ENCODE peak calls at places on chromosomes 6 and 20, in six cellular contexts. D is T-helper 22 cell, K is activated gamma-delta T cell treated with Interleukin-2 at 50 U/mL for 16 hours, Q is type B pancreatic cell, Y is right atrium auricular region, T is GM04504. F is an unnamed sample.

GRCh38 chr6:161127071-161127740 is 135.6 kb downstream of the MAP3K4 start:
- DNase-seq in Q (no peak), T (no peak), Y (no peak), D (no peak), K (no peak), F (no peak)

GRCh38 chr6:126055449-126055848 is 69.1 kb downstream of the TRMT11 start:
- DNase-seq in Q (no peak), Y (no peak), K (no peak), T (no peak), D (no peak), F (no peak)

GRCh38 chr6:125872259-125872921 is 81.6 kb downstream of the NCOA7 start:
- DNase-seq in Y (no peak), K (no peak), T (no peak), D (no peak), Q (no peak), F (no peak)

GRCh38 chr6:132937466-132937906 is 123.1 kb downstream of the RPS12 start:
- DNase-seq in K (no peak), D (no peak), Y (no peak), Q (no peak), T (no peak), F (no peak)

GRCh38 chr6:9761220-9761619 is 653.7 kb downstream of the TFAP2A start:
- DNase-seq in Q (no peak), K (no peak), D (no peak), Y (no peak), T (no peak), F (no peak)

GRCh38 chr20:19381947-19382346 is 169.5 kb downstream of the SLC24A3 start:
- DNase-seq in Y (no peak), K (no peak), D (no peak), Q (no peak), T (no peak), F (no peak)

GRCh38 chr6:23213651-23214050 is 644.3 kb downstream of the HDGFL1 start:
- DNase-seq in K (no peak), Q (no peak), D (no peak), T (no peak), Y (no peak), F (no peak)

GRCh38 chr6:72464246-72464645 is 157.6 kb upstream of the KCNQ5 start:
- DNase-seq in Y (no peak), Q (no peak), K (no peak), D (no peak), T (peak), F (no peak)

GRCh38 chr6:5644523-5645183 is 362.1 kb downstream of the NRN1 start:
- DNase-seq in Q (no peak), T (no peak), Y (no peak), D (no peak), K (no peak), F (no peak)

GRCh38 chr6:72784071-72784470 is 162.2 kb downstream of the KCNQ5 start:
- DNase-seq in K (no peak), D (no peak), Y (no peak), T (no peak), Q (no peak), F (no peak)

GRCh38 chr20:57342829-57343228 is 8.2 kb upstream of the RAE1 start:
- DNase-seq in T (no peak), Y (no peak), D (no peak), Q (no peak), K (no peak), F (no peak)

GRCh38 chr20:19806806-19807691 is 49.0 kb downstream of the RIN2 start:
- DNase-seq in Y (no peak), Q (no peak), D (no peak), K (no peak), T (no peak), F (no peak)

GRCh38 chr20:61941721-61942405 is 123.8 kb downstream of the TAF4 start:
- DNase-seq in K (no peak), D (no peak), Y (no peak), Q (no peak), T (no peak), F (peak)

GRCh38 chr6:116447496-116448011 is 13.6 kb upstream of the CALHM6 start:
- DNase-seq in Q (no peak), K (no peak), Y (no peak), D (no peak), T (peak), F (no peak)

GRCh38 chr6:26055670-26056582 is 31.3 kb upstream of the HFE start:
- DNase-seq in K (peak), Y (peak), D (peak), T (peak), Q (peak), F (peak)

GRCh38 chr6:165632194-165632593 is 30.8 kb downstream of the PDE10A start:
- DNase-seq in T (no peak), D (no peak), Q (no peak), Y (no peak), K (no peak), F (no peak)

GRCh38 chr20:38297916-38298674 is 5.9 kb upstream of the BPI start:
- DNase-seq in Y (no peak), Q (no peak), K (no peak), D (no peak), T (no peak), F (no peak)

GRCh38 chr6:18016698-18017097 is 29.3 kb upstream of the KIF13A start:
- DNase-seq in D (no peak), Q (no peak), T (no peak), Y (no peak), K (no peak), F (no peak)

GRCh38 chr6:98467902-98468301 is 366.5 kb upstream of the POU3F2 start:
- DNase-seq in Q (no peak), Y (no peak), D (no peak), T (no peak), K (no peak), F (no peak)

GRCh38 chr6:35386989-35387388 is 44.6 kb downstream of the PPARD start:
- DNase-seq in Y (no peak), Q (no peak), T (no peak), K (no peak), D (no peak), F (no peak)

GRCh38 chr6:113873043-113873667 is 16.0 kb downstream of the MARCKS start:
- DNase-seq in D (no peak), K (no peak), Y (no peak), T (no peak), Q (no peak), F (no peak)

GRCh38 chr6:158143700-158144099 is 24.4 kb downstream of the SERAC1 start:
- DNase-seq in Y (no peak), D (no peak), T (no peak), K (no peak), Q (no peak), F (no peak)

GRCh38 chr6:38806833-38807232 is 91.7 kb downstream of the DNAH8 start:
- DNase-seq in Y (no peak), K (no peak), D (no peak), T (no peak), Q (no peak), F (no peak)

GRCh38 chr20:44355503-44356352 is at the start of gene HNF4A:
- DNase-seq in T (no peak), D (no peak), K (no peak), Q (no peak), Y (no peak), F (no peak)

GRCh38 chr6:1014431-1014807 is 297.5 kb upstream of the FOXQ1 start:
- DNase-seq in Y (no peak), T (no peak), D (no peak), K (no peak), Q (no peak), F (no peak)

GRCh38 chr6:35486005-35486925 is 10.6 kb downstream of the TEAD3 start:
- DNase-seq in Q (peak), D (no peak), K (no peak), Y (no peak), T (no peak), F (no peak)

GRCh38 chr6:157492741-157493140 is 111.8 kb downstream of the ZDHHC14 start:
- DNase-seq in T (no peak), Y (no peak), Q (no peak), K (no peak), D (no peak), F (no peak)

GRCh38 chr20:36266189-36266588 is 29.9 kb downstream of the AAR2 start:
- DNase-seq in Y (no peak), Q (no peak), K (no peak), D (no peak), T (no peak), F (no peak)

GRCh38 chr6:105803439-105803838 is 282.7 kb upstream of the PRDM1 start:
- DNase-seq in T (no peak), Y (no peak), D (no peak), Q (no peak), K (no peak), F (no peak)

F was measured in suprapubic skin.